ENCODE peak calls at places on chromosome 5, in six cellular contexts. O, W, D, T, I and J are unnamed samples.

GRCh38 chr5:177134653-177135225 is 1.2 kb downstream of the NSD1 start:
- DNase-seq in D (peak), O (peak), W (no peak), T (no peak), I (no peak), J (no peak)

GRCh38 chr5:40680741-40681350 is 1.1 kb downstream of the PTGER4 start:
- DNase-seq in O (no peak), D (no peak), T (peak), W (peak), I (peak), J (peak)

GRCh38 chr5:168747987-168748777 is 169.0 kb upstream of the PANK3 start:
- DNase-seq in D (peak), W (peak), O (peak), I (no peak), T (peak), J (no peak)

GRCh38 chr5:15992918-15993317 is 186.7 kb downstream of the MARCHF11 start:
- DNase-seq in W (no peak), D (peak), I (no peak), T (no peak), O (peak), J (no peak)

GRCh38 chr5:10454591-10455272 is 13.1 kb downstream of the ROPN1L start:
- DNase-seq in I (no peak), W (no peak), O (peak), T (no peak), D (peak), J (no peak)

GRCh38 chr5:67246108-67246507 is 49.5 kb upstream of the CD180 start:
- DNase-seq in O (peak), W (peak), D (peak), T (no peak), I (no peak), J (peak)

GRCh38 chr5:76438025-76438424 is 34.9 kb downstream of the IQGAP2 start:
- DNase-seq in O (no peak), T (no peak), I (no peak), W (no peak), D (no peak), J (no peak)

GRCh38 chr5:153824909-153825308 is 213.8 kb downstream of the FAM114A2 start:
- DNase-seq in D (no peak), I (no peak), W (no peak), O (peak), T (no peak), J (no peak)

GRCh38 chr5:119190470-119190869 is 119.6 kb downstream of the DMXL1 start:
- DNase-seq in T (no peak), I (no peak), D (no peak), O (no peak), W (no peak), J (no peak)